ENCODE peak calls at places on chromosomes 11 and 22, in six cellular contexts. One of them, this sample, is unnamed.

GRCh38 chr22:41943661-41944209 is 3.2 kb downstream of the CENPM start:
- DNase-seq in testis: no peak
- DNase-seq in adrenal gland: no peak
- DNase-seq in lower leg skin: no peak
- DNase-seq in HCT116: no peak
- DNase-seq in suprapubic skin: no peak
- DNase-seq in this sample: no peak

GRCh38 chr11:17585911-17586695 is 39.0 kb downstream of the OTOG start:
- DNase-seq in testis: peak
- DNase-seq in adrenal gland: no peak
- DNase-seq in suprapubic skin: peak
- DNase-seq in lower leg skin: peak
- DNase-seq in HCT116: no peak
- DNase-seq in this sample: no peak

GRCh38 chr11:12157241-12157661 is 46.9 kb downstream of the MICAL2 start:
- DNase-seq in suprapubic skin: no peak
- DNase-seq in testis: peak
- DNase-seq in lower leg skin: no peak
- DNase-seq in adrenal gland: no peak
- DNase-seq in HCT116: no peak
- DNase-seq in this sample: no peak

GRCh38 chr11:99934008-99934407 is 753.1 kb upstream of the ARHGAP42 start:
- DNase-seq in testis: no peak
- DNase-seq in adrenal gland: no peak
- DNase-seq in HCT116: no peak
- DNase-seq in suprapubic skin: no peak
- DNase-seq in lower leg skin: no peak
- DNase-seq in this sample: no peak

GRCh38 chr22:37705205-37705604 is 8.4 kb downstream of the TRIOBP start:
- DNase-seq in lower leg skin: no peak
- DNase-seq in adrenal gland: no peak
- DNase-seq in suprapubic skin: no peak
- DNase-seq in testis: no peak
- DNase-seq in HCT116: no peak
- DNase-seq in this sample: no peak

GRCh38 chr11:17538731-17539130 is 5.5 kb downstream of the USH1C start:
- DNase-seq in testis: no peak
- DNase-seq in HCT116: no peak
- DNase-seq in suprapubic skin: no peak
- DNase-seq in adrenal gland: no peak
- DNase-seq in lower leg skin: no peak
- DNase-seq in this sample: no peak

GRCh38 chr22:40345271-40345670 is 1.0 kb upstream of the ADSL start:
- DNase-seq in lower leg skin: no peak
- DNase-seq in adrenal gland: peak
- DNase-seq in HCT116: no peak
- DNase-seq in suprapubic skin: no peak
- DNase-seq in testis: no peak
- DNase-seq in this sample: no peak

GRCh38 chr11:58567889-58568512 is 7.7 kb downstream of the LPXN start:
- DNase-seq in testis: peak
- DNase-seq in HCT116: peak
- DNase-seq in lower leg skin: peak
- DNase-seq in suprapubic skin: peak
- DNase-seq in adrenal gland: peak
- DNase-seq in this sample: peak

GRCh38 chr22:29040385-29041275 is 21.0 kb downstream of the C22orf31 start:
- DNase-seq in adrenal gland: peak
- DNase-seq in testis: peak
- DNase-seq in suprapubic skin: no peak
- DNase-seq in lower leg skin: no peak
- DNase-seq in HCT116: peak
- DNase-seq in this sample: peak

GRCh38 chr22:31246687-31247086 is 34.6 kb downstream of the LIMK2 start:
- DNase-seq in suprapubic skin: no peak
- DNase-seq in HCT116: no peak
- DNase-seq in adrenal gland: no peak
- DNase-seq in lower leg skin: no peak
- DNase-seq in testis: no peak
- DNase-seq in this sample: no peak

GRCh38 chr11:15824060-15824459 is 532.3 kb downstream of the SOX6 start:
- DNase-seq in adrenal gland: no peak
- DNase-seq in HCT116: no peak
- DNase-seq in testis: no peak
- DNase-seq in suprapubic skin: no peak
- DNase-seq in lower leg skin: no peak
- DNase-seq in this sample: no peak

GRCh38 chr11:20088368-20089260 is 71.7 kb downstream of the DBX1 start:
- DNase-seq in adrenal gland: no peak
- DNase-seq in HCT116: no peak
- DNase-seq in testis: no peak
- DNase-seq in suprapubic skin: no peak
- DNase-seq in lower leg skin: no peak
- DNase-seq in this sample: peak

GRCh38 chr22:48177591-48177990 is 1415.1 kb downstream of the TBC1D22A start:
- DNase-seq in HCT116: no peak
- DNase-seq in lower leg skin: peak
- DNase-seq in testis: no peak
- DNase-seq in suprapubic skin: no peak
- DNase-seq in adrenal gland: no peak
- DNase-seq in this sample: no peak

GRCh38 chr11:2758751-2759150 is 59.0 kb upstream of the KCNQ1OT1 start:
- DNase-seq in HCT116: no peak
- DNase-seq in lower leg skin: peak
- DNase-seq in adrenal gland: peak
- DNase-seq in suprapubic skin: peak
- DNase-seq in testis: no peak
- DNase-seq in this sample: no peak

GRCh38 chr11:32430586-32431357 is 4.6 kb downstream of the WT1 start:
- DNase-seq in suprapubic skin: no peak
- DNase-seq in lower leg skin: no peak
- DNase-seq in adrenal gland: no peak
- DNase-seq in testis: peak
- DNase-seq in HCT116: no peak
- DNase-seq in this sample: no peak

GRCh38 chr11:278001-278951 is at the start of gene NLRP6:
- DNase-seq in lower leg skin: peak
- DNase-seq in suprapubic skin: no peak
- DNase-seq in testis: no peak
- DNase-seq in adrenal gland: no peak
- DNase-seq in HCT116: no peak
- DNase-seq in this sample: peak

GRCh38 chr11:83725161-83725560 is 439.0 kb upstream of the CCDC90B start:
- DNase-seq in testis: no peak
- DNase-seq in adrenal gland: no peak
- DNase-seq in suprapubic skin: no peak
- DNase-seq in HCT116: no peak
- DNase-seq in lower leg skin: no peak
- DNase-seq in this sample: no peak
- H3K4me3 ChIP-seq in testis: no peak
- H3K4me3 ChIP-seq in adrenal gland: no peak
- H3K4me3 ChIP-seq in suprapubic skin: peak
- H3K4me3 ChIP-seq in HCT116: no peak
- H3K4me3 ChIP-seq in lower leg skin: no peak
- H3K4me3 ChIP-seq in this sample: no peak

GRCh38 chr11:28702871-28703270 is 594.7 kb downstream of the METTL15 start:
- DNase-seq in lower leg skin: no peak
- DNase-seq in testis: no peak
- DNase-seq in HCT116: no peak
- DNase-seq in adrenal gland: no peak
- DNase-seq in suprapubic skin: no peak
- DNase-seq in this sample: no peak
- TF ChIP-seq POLR2A in lower leg skin: no peak
- TF ChIP-seq POLR2A in testis: no peak
- TF ChIP-seq POLR2A in HCT116: no peak
- TF ChIP-seq POLR2A in adrenal gland: no peak
- TF ChIP-seq POLR2A in suprapubic skin: no peak
- TF ChIP-seq POLR2A in this sample: no peak

GRCh38 chr11:73384127-73384441 is 7.9 kb downstream of the RELT start:
- DNase-seq in testis: no peak
- DNase-seq in lower leg skin: no peak
- DNase-seq in suprapubic skin: no peak
- DNase-seq in adrenal gland: no peak
- DNase-seq in HCT116: no peak
- DNase-seq in this sample: no peak

GRCh38 chr11:73384531-73384870 is 8.3 kb downstream of the RELT start:
- DNase-seq in testis: no peak
- DNase-seq in lower leg skin: no peak
- DNase-seq in adrenal gland: no peak
- DNase-seq in suprapubic skin: no peak
- DNase-seq in HCT116: no peak
- DNase-seq in this sample: no peak

GRCh38 chr11:73382747-73383146 is 6.5 kb downstream of the RELT start:
- DNase-seq in testis: no peak
- DNase-seq in lower leg skin: no peak
- DNase-seq in HCT116: no peak
- DNase-seq in suprapubic skin: no peak
- DNase-seq in adrenal gland: no peak
- DNase-seq in this sample: no peak

GRCh38 chr11:73382183-73382582 is 6.0 kb downstream of the RELT start:
- DNase-seq in adrenal gland: no peak
- DNase-seq in lower leg skin: no peak
- DNase-seq in testis: no peak
- DNase-seq in HCT116: no peak
- DNase-seq in suprapubic skin: no peak
- DNase-seq in this sample: no peak

DNA sequence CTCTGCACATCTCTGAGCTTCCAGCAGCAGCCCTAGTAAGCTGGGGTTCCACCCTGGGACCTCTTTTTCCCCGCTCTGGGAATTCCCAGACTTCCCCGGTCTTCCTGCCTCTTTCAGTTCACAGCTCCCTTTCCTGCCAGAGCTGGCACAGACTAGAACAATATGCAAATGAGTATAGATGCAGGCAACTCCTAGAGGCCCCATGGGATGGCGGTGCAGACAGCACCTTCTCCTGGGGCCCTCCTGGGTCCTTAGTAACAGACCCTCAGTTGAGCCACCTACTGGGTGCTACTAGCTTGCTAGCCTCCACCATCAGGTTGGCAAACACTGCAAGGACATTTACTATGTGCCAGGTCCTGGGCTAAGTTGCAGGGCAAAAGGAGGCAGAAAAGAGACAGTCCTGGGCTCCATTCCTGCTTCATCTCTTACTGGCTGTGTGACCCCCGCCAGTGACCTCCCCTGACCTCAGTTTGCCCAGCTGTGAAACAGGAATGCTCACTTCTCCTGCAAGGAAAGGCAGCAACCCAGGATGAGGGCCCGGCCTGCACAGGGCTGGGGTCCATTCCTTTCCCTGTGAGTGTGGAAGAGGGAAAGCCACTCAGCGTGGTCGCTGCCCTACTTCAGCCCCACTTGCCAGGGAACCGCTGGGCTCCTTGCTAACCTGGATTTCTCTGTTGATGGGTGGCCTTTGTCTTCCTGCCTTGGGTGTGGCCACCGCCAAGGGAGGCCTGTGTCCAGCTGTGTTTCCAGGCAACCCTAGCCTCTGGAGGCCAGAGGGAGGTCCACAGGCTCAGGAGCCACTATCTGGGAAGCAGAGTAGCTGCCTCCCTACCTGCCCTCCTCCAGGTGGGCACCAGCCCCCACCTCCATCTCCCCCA is 7.3 kb downstream of the RELT start:
- DNase-seq in lower leg skin: no peak
- DNase-seq in testis: no peak
- DNase-seq in HCT116: no peak
- DNase-seq in adrenal gland: no peak
- DNase-seq in suprapubic skin: no peak
- DNase-seq in this sample: no peak
- H3K4me3 ChIP-seq in lower leg skin: no peak
- H3K4me3 ChIP-seq in testis: no peak
- H3K4me3 ChIP-seq in HCT116: no peak
- H3K4me3 ChIP-seq in adrenal gland: no peak
- H3K4me3 ChIP-seq in suprapubic skin: no peak
- H3K4me3 ChIP-seq in this sample: no peak

DNA sequence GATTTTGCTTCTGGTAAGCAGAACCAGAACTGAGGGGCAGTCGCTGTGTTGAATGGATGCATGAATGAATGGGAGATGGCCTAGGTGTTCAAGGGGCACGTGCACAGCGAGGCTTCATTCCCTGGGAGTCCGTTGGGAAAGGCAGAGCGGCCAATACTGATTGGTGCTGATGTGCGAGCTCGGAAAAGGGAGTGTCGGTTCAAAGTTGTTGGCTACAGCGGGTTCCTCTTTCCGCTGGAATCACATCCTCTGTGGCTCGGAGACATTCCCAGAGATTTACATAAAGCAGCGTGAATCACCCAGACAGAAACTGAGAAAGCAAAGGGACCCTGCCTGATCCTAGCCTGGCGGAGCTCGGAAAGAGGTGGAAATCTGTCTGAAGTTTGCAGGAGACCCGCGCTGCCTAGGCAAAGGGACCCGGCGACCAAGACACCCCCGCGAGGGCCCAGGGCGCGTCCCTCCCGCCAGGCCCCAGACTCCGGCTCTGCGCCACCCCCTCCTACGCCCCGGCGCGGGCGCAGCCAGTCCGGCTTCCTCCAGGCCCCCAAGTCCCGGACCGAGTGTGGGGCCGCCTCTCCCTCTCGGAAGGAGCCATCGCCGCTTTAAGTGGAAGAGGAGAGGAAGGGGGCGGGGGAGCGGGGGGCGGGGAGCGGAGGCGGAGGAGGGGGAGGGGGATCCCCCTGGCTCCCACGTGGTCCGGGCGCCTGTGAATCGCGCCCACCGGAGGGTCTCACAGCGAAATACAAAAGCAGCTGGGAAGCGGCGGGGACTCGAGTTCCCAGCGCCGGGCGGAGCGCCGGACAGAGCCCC is at the start of gene FJX1:
- DNase-seq in adrenal gland: peak
- DNase-seq in testis: peak
- DNase-seq in lower leg skin: peak
- DNase-seq in HCT116: no peak
- DNase-seq in suprapubic skin: peak
- DNase-seq in this sample: peak
- TF ChIP-seq POLR2A in adrenal gland: no peak
- TF ChIP-seq POLR2A in testis: no peak
- TF ChIP-seq POLR2A in lower leg skin: no peak
- TF ChIP-seq POLR2A in HCT116: peak
- TF ChIP-seq POLR2A in suprapubic skin: no peak
- TF ChIP-seq POLR2A in this sample: no peak

DNA sequence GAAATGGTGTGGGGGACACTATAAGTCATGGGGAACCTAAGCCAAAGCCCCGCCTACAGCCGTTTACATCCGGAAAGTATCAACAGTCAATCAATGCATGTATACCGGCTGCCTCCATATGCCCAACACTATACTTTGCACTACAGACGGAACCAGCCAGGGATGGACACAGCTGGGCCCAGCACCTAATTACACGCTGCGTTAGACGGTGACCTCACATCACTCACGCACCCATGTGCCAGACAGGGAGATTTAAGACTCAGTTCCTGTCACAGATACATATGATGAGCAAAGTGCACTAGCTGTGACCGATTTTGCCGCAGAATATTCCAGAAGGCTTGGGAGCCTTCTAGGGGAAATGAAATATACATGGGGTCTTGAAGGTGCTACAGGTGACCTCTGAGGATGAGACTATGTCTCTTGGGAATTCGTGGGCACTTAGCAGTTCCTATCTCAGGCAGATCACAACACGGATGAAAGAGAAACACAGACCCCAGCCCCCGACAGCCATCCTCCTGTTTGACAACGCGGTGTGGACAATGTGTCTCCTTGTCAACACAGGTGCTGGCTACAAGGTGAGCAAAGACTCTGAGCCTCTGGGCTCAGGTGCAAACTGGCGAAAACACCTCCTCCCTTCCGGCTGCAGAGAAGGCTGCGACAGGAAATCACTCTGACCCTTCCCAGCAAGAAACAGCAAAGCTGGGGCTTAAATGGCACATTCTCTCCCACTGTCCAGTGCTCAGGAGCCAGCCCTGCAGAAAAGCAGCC is 8.0 kb downstream of the AHNAK start:
- DNase-seq in adrenal gland: no peak
- DNase-seq in lower leg skin: no peak
- DNase-seq in HCT116: no peak
- DNase-seq in testis: no peak
- DNase-seq in suprapubic skin: no peak
- DNase-seq in this sample: no peak
- H3K4me3 ChIP-seq in adrenal gland: no peak
- H3K4me3 ChIP-seq in lower leg skin: no peak
- H3K4me3 ChIP-seq in HCT116: peak
- H3K4me3 ChIP-seq in testis: no peak
- H3K4me3 ChIP-seq in suprapubic skin: peak
- H3K4me3 ChIP-seq in this sample: no peak

This sample was measured in thyroid gland.